ENCODE peak calls at places on chromosome X, in eight cellular contexts. A, E, M, K, T, G, H and Q are unnamed samples. For H3K4me1, the result is how much of the 10 kb centered on the place peaks cover.

GRCh38 chrX:84729809-84730208 is 227.6 kb upstream of the HDX start:
- DNase-seq in G (peak), K (no peak), T (peak), A (peak), M (no peak), H (no peak), E (peak), Q (no peak)

GRCh38 chrX:15973299-15973698 is 118.7 kb upstream of the AP1S2 start:
- DNase-seq in M (no peak), H (no peak), E (peak), A (peak), T (no peak), G (no peak), K (peak), Q (peak)

GRCh38 chrX:23826653-23827052 is 43.7 kb downstream of the SAT1 start:
- DNase-seq in M (no peak), K (no peak), A (peak), T (no peak), G (no peak), E (no peak), H (no peak), Q (no peak)

GRCh38 chrX:109854096-109854495 is 121.0 kb upstream of the ACSL4 start:
- DNase-seq in K (no peak), A (no peak), M (no peak), T (no peak), G (no peak), E (no peak), H (no peak), Q (no peak)

GRCh38 chrX:140040397-140040796 is 75.1 kb upstream of the CXorf66 start:
- DNase-seq in A (no peak), E (no peak), G (no peak), M (no peak), K (no peak), T (no peak), H (no peak), Q (no peak)

GRCh38 chrX:136630881-136631280 is 17.1 kb upstream of the CD40LG start:
- DNase-seq in M (no peak), H (no peak), T (no peak), E (no peak), K (no peak), G (no peak), A (no peak), Q (no peak)

GRCh38 chrX:109886122-109886761 is 116.7 kb upstream of the TMEM164 start:
- DNase-seq in G (no peak), H (peak), A (peak), K (no peak), M (no peak), T (peak), E (peak), Q (peak)

GRCh38 chrX:70422886-70423336 is at the start of gene GDPD2:
- DNase-seq in E (peak), G (no peak), K (no peak), A (peak), H (peak), T (no peak), M (no peak), Q (peak)

GRCh38 chrX:69674891-69675290 is 59.0 kb downstream of the EDA start:
- DNase-seq in T (no peak), G (no peak), E (no peak), A (no peak), M (no peak), H (no peak), K (no peak), Q (no peak)

GRCh38 chrX:69155786-69156520 is 9.3 kb downstream of the PJA1 start:
- DNase-seq in M (no peak), T (no peak), K (no peak), H (no peak), A (no peak), E (no peak), G (no peak), Q (no peak)

GRCh38 chrX:68114573-68115199 is 318.6 kb downstream of the OPHN1 start:
- DNase-seq in E (no peak), M (no peak), H (no peak), T (peak), A (no peak), K (no peak), G (no peak), Q (no peak)

GRCh38 chrX:106726485-106727437 is at the start of gene RNF128:
- DNase-seq in H (peak), E (peak), A (peak), K (peak), G (no peak), T (peak), M (no peak), Q (peak)

GRCh38 chrX:40474205-40474626 is 106.6 kb upstream of the ATP6AP2 start:
- DNase-seq in T (no peak), M (no peak), G (peak), H (peak), E (peak), A (peak), K (no peak), Q (no peak)

GRCh38 chrX:1945879-1946278 is 331.0 kb downstream of the ASMT start:
- DNase-seq in K (no peak), M (no peak), H (no peak), G (no peak), T (no peak), A (no peak), E (no peak), Q (no peak)

GRCh38 chrX:118519411-118520205 is 24.0 kb downstream of the DOCK11 start:
- DNase-seq in E (no peak), T (peak), A (no peak), G (no peak), K (no peak), M (no peak), H (no peak), Q (no peak)

GRCh38 chrX:150683536-150684146 is 9.6 kb upstream of the MTMR1 start:
- DNase-seq in H (no peak), E (peak), K (no peak), A (peak), T (peak), M (no peak), G (no peak), Q (peak)

GRCh38 chrX:46873746-46874145 is 36.9 kb downstream of the RP2 start:
- DNase-seq in H (no peak), G (no peak), A (no peak), M (no peak), T (no peak), K (no peak), E (peak), Q (no peak)

GRCh38 chrX:31580726-31581125 is 508.9 kb upstream of the FTHL17 start:
- DNase-seq in K (no peak), A (no peak), E (peak), H (no peak), T (peak), G (no peak), M (no peak), Q (no peak)

GRCh38 chrX:90883479-90883878 is 551.2 kb upstream of the PABPC5 start:
- DNase-seq in T (no peak), K (no peak), A (no peak), G (no peak), E (no peak), H (no peak), M (no peak), Q (no peak)

GRCh38 chrX:71056857-71057256 is 11.3 kb downstream of the SNX12 start:
- DNase-seq in E (no peak), K (no peak), G (no peak), T (peak), H (no peak), A (no peak), M (no peak), Q (no peak)

GRCh38 chrX:30627818-30628652 is 25.2 kb upstream of the GK start:
- DNase-seq in E (no peak), A (peak), T (no peak), M (no peak), K (no peak), H (no peak), G (no peak), Q (no peak)

GRCh38 chrX:69369999-69370398 is 134.1 kb upstream of the NALF2 start:
- DNase-seq in H (no peak), K (no peak), M (no peak), G (no peak), A (no peak), T (no peak), E (no peak), Q (no peak)

GRCh38 chrX:8179653-8180052 is 8.6 kb upstream of the VCX2 start:
- DNase-seq in T (no peak), K (no peak), A (no peak), H (no peak), E (no peak), G (no peak), M (no peak), Q (no peak)

GRCh38 chrX:74421181-74422028 is at the start of gene SLC16A2:
- DNase-seq in M (peak), A (no peak), H (peak), E (peak), T (peak), G (peak), K (peak), Q (peak)

GRCh38 chrX:101507372-101507771 is 22.1 kb downstream of the ARMCX4 start:
- DNase-seq in E (no peak), H (no peak), K (no peak), G (no peak), A (no peak), T (no peak), M (no peak), Q (no peak)

GRCh38 chrX:143437439-143437838 is 79.8 kb downstream of the SPANXN3 start:
- DNase-seq in G (no peak), E (peak), H (no peak), K (no peak), T (no peak), M (no peak), A (no peak), Q (no peak)

GRCh38 chrX:72714471-72714916 is 388 bp upstream of the PHKA1 start:
- DNase-seq in G (peak), K (peak), E (peak), A (peak), H (peak), M (peak), T (peak), Q (peak)

GRCh38 chrX:150062292-150063137 is 124.2 kb upstream of the EOLA2 start:
- DNase-seq in E (no peak), M (no peak), A (no peak), K (peak), G (no peak), H (no peak), T (peak), Q (no peak)

GRCh38 chrX:70174754-70175153 is 2.5 kb upstream of the DGAT2L6 start:
- DNase-seq in A (no peak), K (no peak), H (no peak), M (no peak), G (no peak), T (no peak), E (no peak), Q (no peak)

GRCh38 chrX:13323241-13323640 is 3.4 kb upstream of the ATXN3L start:
- DNase-seq in G (no peak), M (no peak), K (no peak), H (no peak), T (no peak), E (no peak), A (no peak), Q (no peak)

GRCh38 chrX:13330446-13330845 is 10.6 kb upstream of the ATXN3L start:
- DNase-seq in K (no peak), A (no peak), G (no peak), H (no peak), E (no peak), M (no peak), T (no peak), Q (no peak)

DNA sequence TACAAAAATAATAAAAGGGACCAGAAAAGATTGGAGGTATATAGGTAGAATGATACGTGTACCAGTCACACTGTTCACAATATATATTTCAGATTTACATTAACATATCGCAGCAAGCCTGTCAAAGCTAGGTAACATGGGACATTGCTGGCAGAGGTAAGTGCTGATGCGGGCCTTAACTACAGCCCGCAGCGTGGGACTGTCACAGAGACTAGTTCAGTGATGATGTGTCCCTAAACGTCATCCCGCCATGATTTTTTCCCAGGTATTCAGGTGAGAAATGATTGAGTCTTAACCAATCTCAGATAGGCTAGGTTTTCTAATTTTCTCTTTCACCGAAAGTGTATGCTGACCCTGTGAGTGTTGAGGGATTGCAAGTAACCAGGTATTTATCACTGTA is 7.8 kb upstream of the ATXN3L start:
- DNase-seq in H (no peak), K (no peak), E (no peak), A (no peak), M (no peak), T (no peak), G (no peak), Q (no peak)
- H3K4me1 ChIP-seq in H (under half), K (under half), E (under half), A (under half), M (under half), T (under half), G (under half), Q (under half)

GRCh38 chrX:13285229-13285628 is 34.6 kb downstream of the ATXN3L start:
- DNase-seq in K (no peak), T (no peak), A (no peak), G (no peak), H (no peak), M (no peak), E (no peak), Q (no peak)
- H3K4me1 ChIP-seq in K (under half), T (under half), A (under half), G (under half), H (under half), M (under half), E (under half), Q (under half)

GRCh38 chrX:54659547-54659946 is 129.5 kb downstream of the GNL3L start:
- DNase-seq in K (no peak), A (no peak), H (no peak), T (no peak), M (no peak), E (no peak), G (no peak), Q (no peak)
- H3K4me1 ChIP-seq in K (under half), A (under half), H (under half), T (under half), M (under half), E (under half), G (under half), Q (under half)

DNA sequence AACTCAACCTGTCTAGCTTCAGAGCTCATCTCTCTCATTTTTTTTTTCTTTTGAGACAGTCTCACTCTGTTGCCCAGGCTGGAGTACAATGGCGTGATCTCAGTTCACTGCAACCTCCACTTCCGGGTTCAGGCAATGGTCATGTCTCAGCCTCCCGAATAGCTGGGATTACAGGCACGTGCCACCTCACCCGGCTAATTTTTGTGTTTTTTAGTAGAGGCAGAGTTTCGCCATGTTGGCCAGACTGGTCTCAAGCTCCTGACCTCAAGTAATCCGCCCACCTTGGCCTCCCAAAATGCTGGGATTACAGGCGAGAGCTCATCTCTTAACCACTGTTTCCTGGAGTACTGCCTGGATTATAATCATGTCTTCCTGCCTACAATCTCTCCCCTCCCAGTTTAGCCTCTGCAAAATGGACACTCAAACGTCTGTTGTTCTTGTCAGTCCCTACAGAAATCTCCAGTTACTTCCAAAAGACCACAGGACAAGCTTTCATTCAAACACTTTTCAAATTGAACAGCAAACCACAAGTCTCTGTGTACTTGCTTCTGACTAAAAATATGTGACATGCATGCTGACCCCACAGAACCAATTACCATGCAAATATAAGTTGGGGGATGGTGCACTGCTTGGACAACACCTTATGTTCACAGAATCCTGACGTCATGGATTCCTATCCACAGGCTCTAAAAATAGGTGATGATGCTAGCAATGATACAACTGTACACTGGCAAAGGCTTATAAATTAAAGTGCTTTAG is 137.2 kb downstream of the SH3KBP1 start:
- DNase-seq in K (no peak), A (no peak), E (no peak), T (no peak), H (no peak), M (no peak), G (no peak), Q (no peak)
- H3K4me1 ChIP-seq in K (under half), A (under half), E (under half), T (under half), H (under half), M (under half), G (under half), Q (under half)

GRCh38 chrX:13046035-13046851 is 1.8 kb upstream of the FAM9C start:
- DNase-seq in H (no peak), K (no peak), A (no peak), G (no peak), M (no peak), T (no peak), E (no peak), Q (no peak)
- H3K4me1 ChIP-seq in H (under half), K (under half), A (under half), G (under half), M (under half), T (under half), E (under half), Q (under half)

GRCh38 chrX:153884136-153885076 is 1.6 kb downstream of the L1CAM start:
- DNase-seq in G (no peak), A (no peak), K (no peak), H (no peak), E (peak), M (no peak), T (no peak), Q (peak)

GRCh38 chrX:153886915-153887314 is 942 bp upstream of the L1CAM start:
- DNase-seq in K (no peak), E (peak), G (no peak), M (no peak), H (no peak), T (no peak), A (no peak), Q (no peak)

GRCh38 chrX:153883163-153883843 is 2.7 kb downstream of the L1CAM start:
- DNase-seq in K (no peak), T (no peak), E (peak), G (no peak), H (no peak), M (no peak), A (no peak), Q (no peak)

GRCh38 chrX:153885968-153886903 is at the start of gene L1CAM:
- DNase-seq in A (no peak), T (no peak), E (peak), H (no peak), G (no peak), M (no peak), K (no peak), Q (no peak)

DNA sequence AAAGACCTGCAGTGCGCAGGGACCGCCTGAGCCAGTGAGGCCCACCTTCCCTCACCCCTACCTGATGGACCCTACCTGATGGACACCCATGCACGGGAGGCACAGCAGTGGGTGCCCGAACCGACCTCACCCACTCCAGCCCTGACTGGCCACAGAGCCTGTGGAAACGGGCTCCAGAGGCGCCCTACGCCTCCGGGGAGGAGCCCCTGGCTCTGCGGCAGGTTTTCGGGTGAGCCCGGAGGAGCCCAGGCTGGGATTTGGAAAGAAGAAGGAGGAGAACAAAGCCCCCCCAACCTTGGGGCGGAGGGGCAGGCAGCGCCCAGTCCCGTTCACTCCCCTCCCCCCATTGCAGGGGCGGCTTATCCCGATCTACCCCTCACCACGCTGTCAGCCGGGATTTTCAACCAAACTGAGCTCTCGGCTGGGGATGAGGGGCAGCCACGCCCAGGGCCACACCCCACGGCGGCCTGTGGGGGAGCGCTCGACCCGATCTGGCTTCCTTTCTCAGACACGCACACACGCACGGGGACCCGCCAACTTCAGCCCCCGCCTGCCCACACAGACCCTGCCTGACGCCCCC is 675 bp downstream of the L1CAM start:
- DNase-seq in A (no peak), M (no peak), E (no peak), G (no peak), H (no peak), T (no peak), K (no peak), Q (no peak)
- H3K4me1 ChIP-seq in A (under half), M (under half), E (under half), G (under half), H (under half), T (under half), K (under half), Q (under half)

GRCh38 chrX:87808576-87809243 is 291.1 kb downstream of the KLHL4 start:
- DNase-seq in E (no peak), G (no peak), M (no peak), T (no peak), A (no peak), K (no peak), H (no peak), Q (no peak)

GRCh38 chrX:87813566-87813965 is 296.0 kb downstream of the KLHL4 start:
- DNase-seq in A (no peak), K (no peak), E (no peak), T (no peak), M (no peak), G (no peak), H (no peak), Q (no peak)
- H3K4me1 ChIP-seq in A (under half), K (under half), E (under half), T (under half), M (under half), G (under half), H (under half), Q (under half)

GRCh38 chrX:37817176-37817575 is 30.2 kb downstream of the DYNLT3 start:
- DNase-seq in G (no peak), T (no peak), A (no peak), H (no peak), M (no peak), K (no peak), E (no peak), Q (no peak)

GRCh38 chrX:37815366-37815765 is 32.0 kb downstream of the DYNLT3 start:
- DNase-seq in E (no peak), M (no peak), T (no peak), K (no peak), H (no peak), A (no peak), G (no peak), Q (no peak)

GRCh38 chrX:37817579-37817978 is 29.8 kb downstream of the DYNLT3 start:
- DNase-seq in T (no peak), A (no peak), K (no peak), G (no peak), H (no peak), M (no peak), E (no peak), Q (no peak)

GRCh38 chrX:37818031-37818430 is 29.3 kb downstream of the DYNLT3 start:
- DNase-seq in E (no peak), H (no peak), G (no peak), T (no peak), M (no peak), K (no peak), A (no peak), Q (peak)

DNA sequence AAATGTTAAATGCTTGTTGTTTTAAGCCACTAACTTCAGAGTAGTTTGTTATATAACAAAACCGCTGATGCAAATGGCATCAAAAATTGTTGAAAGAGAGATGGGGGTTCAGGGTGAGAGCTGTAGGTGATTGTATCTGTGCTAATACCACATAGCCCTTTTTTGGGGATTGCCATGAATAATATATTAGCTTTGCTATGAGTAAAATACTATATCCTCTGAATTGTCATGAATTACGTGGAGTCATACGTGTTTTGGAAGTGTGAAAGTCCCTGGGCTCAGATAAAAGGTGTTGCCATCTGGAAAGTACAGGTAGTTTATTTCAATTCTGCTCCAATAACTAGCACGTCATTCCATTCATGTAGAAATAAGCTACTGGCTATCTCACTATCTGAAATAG is 30.6 kb downstream of the DYNLT3 start:
- DNase-seq in A (no peak), K (no peak), G (no peak), E (no peak), T (no peak), H (no peak), M (no peak), Q (no peak)
- H3K4me1 ChIP-seq in A (under half), K (under half), G (under half), E (under half), T (under half), H (under half), M (under half), Q (under half)